ENCODE peak calls at places on chromosomes 4 and X, in six cellular contexts. T is spleen, P is fibroblast of mammary gland, I is PC-3, F is psoas muscle, B is lung. N is an unnamed sample.

GRCh38 chr4:145843148-145843547 is 95.5 kb downstream of the ZNF827 start:
- DNase-seq in B (no peak), I (peak; percentile 44), F (no peak), T (no peak), P (peak; percentile 82), N (peak; percentile 79)

GRCh38 chrX:138710866-138711331 is 618 bp downstream of the FGF13 start:
- DNase-seq in I (no peak), B (no peak), P (no peak), F (peak; percentile 12), T (peak; percentile 75), N (no peak)

GRCh38 chr4:137360701-137361213 is 171.5 kb downstream of the PCDH18 start:
- DNase-seq in I (no peak), P (no peak), T (no peak), F (no peak), B (no peak), N (no peak)

GRCh38 chr4:187685247-187685646 is 310.3 kb upstream of the ZFP42 start:
- DNase-seq in T (no peak), B (no peak), F (no peak), I (peak; percentile 6), P (peak; percentile 1), N (no peak)

GRCh38 chrX:148298737-148299136 is 201.7 kb upstream of the AFF2 start:
- DNase-seq in F (no peak), P (peak; percentile 33), B (no peak), T (no peak), I (no peak), N (no peak)

GRCh38 chr4:138401330-138401729 is 159.2 kb upstream of the SLC7A11 start:
- DNase-seq in I (no peak), F (peak; percentile 15), B (no peak), P (peak; percentile 34), T (no peak), N (no peak)

GRCh38 chrX:70134116-70134477 is 850 bp downstream of the IGBP1 start:
- DNase-seq in B (no peak), F (no peak), P (peak; percentile 9), I (peak; percentile 32), T (peak; percentile 77), N (peak; percentile 5)

GRCh38 chr4:2829933-2830451 is 13.7 kb upstream of the ADD1 start:
- DNase-seq in B (no peak), I (no peak), T (peak; percentile 73), P (no peak), F (no peak), N (no peak)

GRCh38 chr4:3721627-3722026 is 44.6 kb upstream of the ADRA2C start:
- DNase-seq in B (no peak), P (no peak), I (no peak), F (no peak), T (no peak), N (no peak)

GRCh38 chr4:159639924-159640323 is 537.0 kb downstream of the RAPGEF2 start:
- DNase-seq in P (no peak), I (no peak), F (no peak), B (no peak), T (no peak), N (no peak)

GRCh38 chrX:149512225-149512885 is 7.2 kb upstream of the IDS start:
- DNase-seq in B (no peak), I (peak; percentile 73), P (peak; percentile 44), F (peak; percentile 25), T (no peak), N (peak; percentile 30)

GRCh38 chr4:3252831-3253641 is 4.1 kb downstream of the MSANTD1 start:
- DNase-seq in I (no peak), B (no peak), P (no peak), T (peak; percentile 78), F (peak; percentile 13), N (no peak)

DNA sequence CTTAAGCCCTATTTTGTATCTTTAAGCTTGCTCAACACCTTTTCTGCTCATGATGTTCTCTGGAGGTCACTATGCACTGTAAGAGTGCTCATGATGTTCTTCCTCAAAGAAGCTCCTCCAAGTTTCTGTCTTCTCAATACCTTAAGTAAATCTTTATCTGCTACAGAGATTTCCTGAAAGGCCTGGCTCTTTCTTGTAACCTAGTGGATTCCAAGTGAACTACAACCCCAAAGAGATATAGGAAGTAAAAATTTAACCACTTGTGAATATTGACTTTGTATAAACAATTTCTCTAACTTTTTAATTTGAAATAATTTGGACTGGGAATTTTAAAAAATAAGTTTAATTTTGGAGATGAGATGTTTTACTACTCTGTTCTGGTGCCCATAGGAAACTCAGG is 39.3 kb upstream of the XK start:
- DNase-seq in P (no peak), B (no peak), F (no peak), T (no peak), I (no peak), N (no peak)
- TF ChIP-seq CTCF in P (peak; percentile 8), B (no peak), F (no peak), T (no peak), I (peak; percentile 37), N (peak; percentile 13)

GRCh38 chr4:155974957-155975356 is 21.3 kb upstream of the CTSO start:
- DNase-seq in I (no peak), F (no peak), B (no peak), T (no peak), P (no peak), N (no peak)

GRCh38 chr4:155967098-155967497 is 13.4 kb upstream of the CTSO start:
- DNase-seq in P (peak; percentile 88), F (no peak), B (no peak), T (no peak), I (no peak), N (peak; percentile 23)

GRCh38 chr4:155973639-155974475 is 20.2 kb upstream of the CTSO start:
- DNase-seq in T (no peak), F (no peak), I (peak; percentile 24), B (no peak), P (peak; percentile 36), N (no peak)

GRCh38 chr4:155974476-155974749 is 20.7 kb upstream of the CTSO start:
- DNase-seq in F (no peak), T (no peak), P (no peak), I (no peak), B (no peak), N (no peak)

DNA sequence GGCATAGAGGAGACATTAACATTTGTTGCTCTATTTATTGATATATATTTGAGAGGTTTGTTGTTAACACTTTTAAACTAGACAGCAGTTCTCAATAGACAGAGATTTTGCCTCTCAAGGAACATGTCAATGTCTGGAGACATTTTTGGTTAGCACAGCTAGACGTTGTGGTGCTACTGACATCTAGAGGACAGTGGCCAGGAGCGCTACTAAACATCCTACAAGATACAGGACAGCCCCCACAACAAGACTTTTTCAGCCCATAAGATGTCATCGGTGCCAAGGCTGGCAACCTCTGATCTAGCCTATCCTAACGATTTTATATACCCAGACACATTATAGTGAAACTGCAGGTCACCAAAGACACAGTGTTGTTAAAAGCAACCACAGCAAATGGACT is 18.4 kb upstream of the CTSO start:
- DNase-seq in B (no peak), P (peak; percentile 67), I (peak; percentile 64), T (no peak), F (no peak), N (peak; percentile 9)
- TF ChIP-seq CTCF in B (no peak), P (peak; percentile 62), I (peak; percentile 79), T (no peak), F (peak; percentile 27), N (peak; percentile 55)

GRCh38 chr4:167775374-167775773 is 317.0 kb upstream of the ANXA10 start:
- DNase-seq in I (peak; percentile 62), P (peak; percentile 77), T (no peak), B (no peak), F (no peak), N (no peak)

GRCh38 chr4:167774646-167775045 is 317.7 kb upstream of the ANXA10 start:
- DNase-seq in F (no peak), T (no peak), I (no peak), B (no peak), P (peak; percentile 31), N (no peak)

GRCh38 chr4:167779864-167780263 is 312.5 kb upstream of the ANXA10 start:
- DNase-seq in F (no peak), T (no peak), P (no peak), I (no peak), B (no peak), N (no peak)

DNA sequence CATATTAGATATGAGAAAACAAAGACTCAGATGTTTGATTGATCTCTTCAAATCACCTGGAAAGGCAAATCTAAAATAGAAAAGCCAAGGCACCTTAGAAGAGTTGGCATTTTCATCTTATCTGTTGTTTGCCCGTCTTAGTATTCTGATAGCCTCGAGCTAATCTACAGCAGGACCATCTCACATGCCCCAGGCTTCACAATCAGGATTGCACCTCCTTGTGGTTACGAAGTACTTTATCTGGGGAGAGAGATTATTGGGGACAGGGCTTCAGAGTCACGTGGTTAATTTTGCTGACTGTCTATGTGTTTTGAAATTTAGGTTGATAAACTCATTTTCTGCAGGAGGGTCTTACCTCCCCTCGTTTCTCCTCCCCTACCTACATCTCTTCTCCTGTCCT is 313.1 kb upstream of the ANXA10 start:
- DNase-seq in B (no peak), P (no peak), F (no peak), T (no peak), I (no peak), N (no peak)
- TF ChIP-seq CTCF in B (no peak), P (no peak), F (no peak), T (no peak), I (peak; percentile 19), N (peak; percentile 35)

GRCh38 chrX:26442340-26442739 is 226.4 kb downstream of the MAGEB5 start:
- DNase-seq in T (no peak), F (no peak), I (peak; percentile 4), P (peak; percentile 1), B (no peak), N (no peak)
- TF ChIP-seq CTCF in T (no peak), F (peak; percentile 18), I (no peak), P (peak; percentile 12), B (no peak), N (no peak)

GRCh38 chrX:48473718-48473990 is 2.3 kb upstream of the FTSJ1 start:
- DNase-seq in T (no peak), B (no peak), P (no peak), F (no peak), I (no peak), N (no peak)

GRCh38 chrX:48475295-48475694 is 704 bp upstream of the FTSJ1 start:
- DNase-seq in T (no peak), F (no peak), P (no peak), I (no peak), B (no peak), N (no peak)

GRCh38 chrX:48474581-48474980 is 1.4 kb upstream of the FTSJ1 start:
- DNase-seq in I (no peak), T (no peak), B (no peak), F (no peak), P (no peak), N (no peak)

GRCh38 chrX:48472851-48473717 is 2.9 kb upstream of the FTSJ1 start:
- DNase-seq in P (no peak), F (no peak), T (no peak), I (no peak), B (no peak), N (no peak)

GRCh38 chrX:48474127-48474526 is 1.9 kb upstream of the FTSJ1 start:
- DNase-seq in T (no peak), F (no peak), B (no peak), P (peak; percentile 43), I (peak; percentile 47), N (peak; percentile 1)
- TF ChIP-seq CTCF in T (no peak), F (no peak), B (no peak), P (peak; percentile 49), I (peak; percentile 62), N (peak; percentile 37)

N was measured in HFFc6.